ENCODE peak calls at places on chromosomes 16 and 17, in eight cellular contexts. U is heart left ventricle; H is activated T-cell treated with anti-CD3 and anti-CD28 coated beads, Interleukin-2, amount 50 U/mL, for 4 hours; K is fibroblast of lung; N is NCI-H2081; W is lower leg skin; P is activated CD4-positive, alpha-beta T cell treated with anti-CD3 and anti-CD28 coated beads for 24 hours; F is T follicular helper cell. B is an unnamed sample.

GRCh38 chr16:19809693-19810092 is 75.0 kb downstream of the GPRC5B start:
- DNase-seq in H (no peak), U (no peak), F (no peak), W (no peak), K (no peak), N (no peak), P (no peak), B (no peak)

GRCh38 chr17:60102632-60103047 is 23.9 kb upstream of the HEATR6 start:
- DNase-seq in H (no peak), F (no peak), W (peak; percentile 14), P (no peak), U (peak; percentile 45), K (peak; percentile 61), N (no peak), B (peak; percentile 28)

GRCh38 chr17:63665527-63666214 is 34.3 kb downstream of the LIMD2 start:
- DNase-seq in H (no peak), N (no peak), U (no peak), F (no peak), W (no peak), K (no peak), P (no peak), B (no peak)

GRCh38 chr17:83056583-83057396 is 22.6 kb upstream of the METRNL start:
- DNase-seq in F (no peak), K (no peak), N (no peak), P (no peak), W (no peak), H (peak; percentile 2), U (no peak), B (no peak)

GRCh38 chr16:67451704-67452435 is 20.9 kb downstream of the HSD11B2 start:
- DNase-seq in U (no peak), F (no peak), W (no peak), P (no peak), K (no peak), H (no peak), N (no peak), B (peak; percentile 64)

GRCh38 chr16:89360760-89361435 is 129.5 kb downstream of the ANKRD11 start:
- DNase-seq in N (no peak), F (peak; percentile 62), U (no peak), K (no peak), H (peak; percentile 60), W (no peak), P (peak; percentile 64), B (no peak)

GRCh38 chr17:76265624-76266243 is 586 bp downstream of the UBALD2 start:
- DNase-seq in P (no peak), K (peak; percentile 41), U (peak; percentile 77), F (peak; percentile 55), H (peak; percentile 45), N (peak; percentile 70), W (peak; percentile 43), B (peak; percentile 56)

GRCh38 chr17:50688168-50688719 is 19.5 kb downstream of the ANKRD40 start:
- DNase-seq in H (no peak), F (no peak), U (no peak), W (no peak), P (no peak), N (no peak), K (no peak), B (no peak)

GRCh38 chr17:46831573-46832305 is 13.2 kb upstream of the WNT3 start:
- DNase-seq in F (no peak), H (no peak), K (no peak), W (no peak), U (no peak), N (no peak), P (no peak), B (no peak)

GRCh38 chr17:31078290-31078689 is 16.5 kb upstream of the NF1 start:
- DNase-seq in P (no peak), N (no peak), F (no peak), K (no peak), W (no peak), U (no peak), H (no peak), B (no peak)

GRCh38 chr17:61000911-61001310 is 323.3 kb downstream of the BCAS3 start:
- DNase-seq in K (peak; percentile 53), P (no peak), U (no peak), F (no peak), H (no peak), W (no peak), N (no peak), B (no peak)

GRCh38 chr17:50208611-50209061 is 7.2 kb upstream of the COL1A1 start:
- DNase-seq in W (no peak), K (no peak), U (no peak), N (no peak), F (no peak), H (no peak), P (no peak), B (no peak)

GRCh38 chr16:27618611-27619380 is 68.9 kb downstream of the KATNIP start:
- DNase-seq in F (no peak), K (no peak), P (no peak), N (peak; percentile 5), H (no peak), U (no peak), W (no peak), B (no peak)

GRCh38 chr16:31568577-31569359 is 41.1 kb downstream of the AHSP start:
- DNase-seq in H (no peak), N (no peak), U (peak; percentile 23), P (no peak), F (no peak), K (peak; percentile 4), W (no peak), B (peak; percentile 6)

GRCh38 chr17:1958134-1958881 is 66.8 kb downstream of the RTN4RL1 start:
- DNase-seq in P (no peak), W (no peak), K (no peak), N (no peak), U (no peak), H (no peak), F (no peak), B (no peak)

GRCh38 chr17:50200447-50201225 is 795 bp downstream of the COL1A1 start:
- DNase-seq in N (peak; percentile 75), K (peak; percentile 78), P (peak; percentile 76), H (peak; percentile 74), W (peak; percentile 92), U (peak; percentile 92), F (peak; percentile 67), B (peak; percentile 95)

GRCh38 chr17:49327835-49328784 is 33.9 kb downstream of the ZNF652 start:
- DNase-seq in N (no peak), F (no peak), U (no peak), W (no peak), P (no peak), H (no peak), K (peak; percentile 69), B (no peak)

GRCh38 chr16:19512297-19512696 is 9.6 kb downstream of the GDE1 start:
- DNase-seq in U (no peak), N (no peak), W (no peak), K (no peak), P (no peak), F (no peak), H (no peak), B (no peak)

GRCh38 chr16:67157892-67158635 is 1.6 kb downstream of the TRADD start:
- DNase-seq in P (no peak), K (no peak), U (no peak), F (no peak), N (no peak), W (no peak), H (no peak), B (no peak)

GRCh38 chr17:51852603-51853002 is 305.9 kb downstream of the CA10 start:
- DNase-seq in W (no peak), U (no peak), P (no peak), F (no peak), N (no peak), H (no peak), K (no peak), B (no peak)

GRCh38 chr16:57966133-57966805 is 4.7 kb downstream of the CNGB1 start:
- DNase-seq in U (no peak), H (no peak), K (peak; percentile 41), N (no peak), P (no peak), F (no peak), W (no peak), B (peak; percentile 95)

GRCh38 chr17:77436481-77436880 is 295.7 kb downstream of the SEC14L1 start:
- DNase-seq in K (no peak), W (no peak), N (no peak), P (no peak), U (no peak), H (no peak), F (no peak), B (no peak)

GRCh38 chr17:81514735-81515529 is 2.3 kb upstream of the ACTG1 start:
- DNase-seq in H (peak; percentile 69), U (peak; percentile 94), N (peak; percentile 89), W (peak; percentile 68), P (no peak), K (peak; percentile 86), F (peak; percentile 43), B (peak; percentile 92)

GRCh38 chr16:11219188-11219587 is 36.8 kb downstream of the SOCS1 start:
- DNase-seq in F (no peak), H (no peak), U (no peak), P (no peak), N (no peak), K (no peak), W (no peak), B (no peak)

GRCh38 chr16:81671738-81672597 is 107.1 kb upstream of the PLCG2 start:
- DNase-seq in K (no peak), P (no peak), H (no peak), N (no peak), U (no peak), W (no peak), F (no peak), B (no peak)

GRCh38 chr16:77760800-77761199 is 27.6 kb upstream of the VAT1L start:
- DNase-seq in W (no peak), F (no peak), H (no peak), K (peak; percentile 20), N (no peak), U (no peak), P (no peak), B (no peak)

GRCh38 chr17:3043737-3044365 is 19.6 kb downstream of the OR1D5 start:
- DNase-seq in W (no peak), N (no peak), F (no peak), U (no peak), P (peak; percentile 11), K (no peak), H (no peak), B (no peak)

B was measured in MG63.